ENCODE peak calls at places on chromosomes 11 and 22, in four cellular contexts. G, Q, B and E are unnamed samples.

GRCh38 chr11:134584706-134585445 is 172.8 kb upstream of the B3GAT1 start:
- DNase-seq in G (no peak), Q (no peak), B (no peak), E (no peak)

GRCh38 chr11:62148271-62148980 is 24.6 kb downstream of the INCENP start:
- DNase-seq in B (no peak), G (no peak), Q (no peak), E (no peak)

GRCh38 chr11:44954051-44954906 is 3.6 kb upstream of the TP53I11 start:
- DNase-seq in B (no peak), G (no peak), Q (no peak), E (no peak)

GRCh38 chr22:50665738-50666137 is 6.9 kb upstream of the SHANK3 start:
- DNase-seq in G (no peak), B (no peak), Q (no peak), E (no peak)

GRCh38 chr11:62770778-62771143 is 435 bp upstream of the TAF6L start:
- DNase-seq in B (peak), G (no peak), Q (no peak), E (no peak)

GRCh38 chr22:20187777-20188566 is 37.1 kb upstream of the CCDC188 start:
- DNase-seq in B (no peak), Q (no peak), G (no peak), E (no peak)

GRCh38 chr22:37932821-37933578 is 20.4 kb downstream of the C22orf23 start:
- DNase-seq in Q (no peak), B (no peak), G (no peak), E (no peak)

GRCh38 chr11:7306900-7307299 is 55.2 kb downstream of the SYT9 start:
- DNase-seq in G (no peak), Q (no peak), B (no peak), E (no peak)

GRCh38 chr11:2787816-2788750 is 88.3 kb upstream of the KCNQ1OT1 start:
- DNase-seq in B (peak), G (no peak), Q (no peak), E (no peak)

GRCh38 chr11:23555085-23555484 is 694.8 kb upstream of the CCDC179 start:
- DNase-seq in Q (no peak), G (no peak), B (no peak), E (no peak)

GRCh38 chr11:76947190-76947589 is 86.5 kb downstream of the ACER3 start:
- DNase-seq in B (no peak), G (no peak), Q (no peak), E (no peak)

GRCh38 chr11:87081358-87081757 is 43.6 kb downstream of the TMEM135 start:
- DNase-seq in Q (no peak), B (no peak), G (peak), E (peak)

GRCh38 chr11:63622318-63622717 is 8.1 kb upstream of the PLAAT3 start:
- DNase-seq in G (no peak), Q (no peak), B (no peak), E (no peak)

GRCh38 chr11:100776212-100776896 is 89.3 kb downstream of the ARHGAP42 start:
- DNase-seq in Q (no peak), G (no peak), B (no peak), E (no peak)

GRCh38 chr11:126636911-126637799 is 281.7 kb downstream of the ST3GAL4 start:
- DNase-seq in Q (no peak), G (no peak), B (no peak), E (no peak)

GRCh38 chr22:27299181-27300085 is 502.1 kb downstream of the MN1 start:
- DNase-seq in Q (no peak), G (no peak), B (peak), E (no peak)

GRCh38 chr11:10155793-10156490 is 138.1 kb downstream of the SBF2 start:
- DNase-seq in G (no peak), B (no peak), Q (no peak), E (no peak)

GRCh38 chr11:121032546-121032945 is 8.6 kb downstream of the TBCEL start:
- DNase-seq in B (no peak), G (no peak), Q (no peak), E (no peak)

GRCh38 chr11:30938801-30939200 is 352.6 kb upstream of the MPPED2 start:
- DNase-seq in Q (no peak), B (no peak), G (no peak), E (no peak)

GRCh38 chr11:279966-280761 is 2.0 kb downstream of the NLRP6 start:
- DNase-seq in G (no peak), Q (peak), B (no peak), E (peak)

GRCh38 chr11:11311169-11311568 is 41.9 kb downstream of the CSNK2A3 start:
- DNase-seq in B (no peak), Q (peak), G (peak), E (no peak)

GRCh38 chr22:47188337-47189055 is 426.0 kb downstream of the TBC1D22A start:
- DNase-seq in B (no peak), G (no peak), Q (no peak), E (no peak)

GRCh38 chr11:65121447-65121864 is 478 bp downstream of the FAU start:
- DNase-seq in Q (no peak), G (no peak), B (peak), E (no peak)

GRCh38 chr11:64355078-64355940 is 3.7 kb upstream of the RPS6KA4 start:
- DNase-seq in Q (peak), B (peak), G (no peak), E (peak)

GRCh38 chr11:69215216-69215615 is 59.5 kb downstream of the SMIM38 start:
- DNase-seq in G (no peak), Q (no peak), B (no peak), E (no peak)

GRCh38 chr11:36507824-36508489 is 2.1 kb downstream of the TRAF6 start:
- DNase-seq in B (no peak), G (no peak), Q (no peak), E (no peak)

GRCh38 chr11:64763804-64764611 is 4.2 kb upstream of the PYGM start:
- DNase-seq in B (no peak), Q (no peak), G (no peak), E (no peak)

GRCh38 chr22:29306830-29307657 is 594 bp downstream of the GAS2L1 start:
- DNase-seq in G (no peak), B (peak), Q (no peak), E (peak)

GRCh38 chr11:19628018-19628417 is 84.6 kb upstream of the NAV2 start:
- DNase-seq in G (no peak), Q (no peak), B (no peak), E (no peak)

DNA sequence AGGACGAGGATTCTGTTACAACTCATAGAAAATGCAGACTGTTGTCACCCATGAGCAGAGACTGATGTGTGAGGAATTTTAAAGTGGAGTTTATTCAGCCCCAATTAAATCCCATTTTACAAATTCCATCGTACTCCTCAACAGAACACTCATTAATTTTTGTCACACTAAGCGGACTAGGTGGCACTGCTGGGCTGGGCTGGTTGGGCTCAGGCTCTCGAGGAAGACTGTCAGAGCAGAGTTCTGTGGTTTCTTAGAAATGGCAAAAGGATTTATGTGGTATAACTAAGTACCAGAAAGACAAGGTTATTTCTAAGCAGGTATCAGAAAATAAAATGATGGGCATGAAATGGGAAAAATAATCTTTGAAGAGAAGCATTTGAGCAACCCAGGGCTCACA is 102.5 kb upstream of the SPON1 start:
- DNase-seq in B (no peak), G (no peak), Q (no peak), E (no peak)
- TF ChIP-seq SPI1 in B (no peak), G (no peak), Q (no peak), E (no peak)

GRCh38 chr11:111936045-111936400 is 1.1 kb upstream of the DIXDC1 start:
- DNase-seq in Q (no peak), B (no peak), G (no peak), E (no peak)

GRCh38 chr11:111937461-111937769 is 272 bp downstream of the DIXDC1 start:
- DNase-seq in B (no peak), Q (no peak), G (no peak), E (no peak)

GRCh38 chr11:111934301-111934700 is 2.8 kb upstream of the DIXDC1 start:
- DNase-seq in G (no peak), Q (no peak), B (no peak), E (no peak)

GRCh38 chr11:111933872-111934271 is 3.3 kb upstream of the DIXDC1 start:
- DNase-seq in G (no peak), Q (no peak), B (no peak), E (no peak)

DNA sequence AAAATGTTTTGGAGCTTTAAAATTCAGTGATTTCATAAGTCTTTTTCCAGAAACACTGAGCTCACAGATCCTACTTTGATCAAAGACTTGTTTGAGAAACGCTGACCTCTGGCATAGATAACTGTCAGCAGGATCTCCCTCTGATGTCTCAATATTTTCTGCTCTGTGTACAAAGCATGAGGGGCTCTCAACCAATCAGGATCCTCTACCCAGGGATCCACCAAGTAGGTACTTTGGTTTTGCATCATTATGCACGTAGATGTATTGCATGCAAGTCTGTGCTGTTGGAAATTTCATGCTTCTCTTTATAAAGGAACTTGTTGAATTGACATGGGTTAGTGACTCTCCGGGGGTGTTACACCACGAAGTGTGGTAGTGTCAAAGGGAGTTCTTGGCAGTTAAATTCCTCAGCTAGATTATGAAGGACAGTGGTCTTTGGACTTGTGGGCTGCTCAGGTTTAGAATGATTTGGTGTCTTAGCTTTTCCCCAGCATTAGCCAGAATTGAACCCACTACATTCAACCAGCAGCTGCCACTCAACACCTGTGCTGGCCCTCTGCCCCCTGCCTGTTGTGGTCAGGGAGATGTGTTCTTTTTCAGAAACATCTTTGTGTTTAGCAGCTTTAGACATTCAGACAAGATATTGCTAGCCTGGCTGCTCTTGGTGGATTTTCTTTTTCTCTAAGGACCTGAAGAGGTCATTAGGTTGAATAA is 1.7 kb upstream of the DIXDC1 start:
- DNase-seq in G (no peak), B (no peak), Q (peak), E (no peak)
- TF ChIP-seq SPI1 in G (no peak), B (no peak), Q (no peak), E (no peak)

GRCh38 chr11:75855191-75855590 is 40.2 kb downstream of the UVRAG start:
- DNase-seq in Q (no peak), G (no peak), B (no peak), E (no peak)
- TF ChIP-seq SPI1 in Q (no peak), G (no peak), B (no peak), E (no peak)

GRCh38 chr11:92714111-92714510 is 255.3 kb upstream of the MTNR1B start:
- DNase-seq in Q (no peak), B (no peak), G (no peak), E (no peak)

GRCh38 chr11:92711913-92712312 is 257.5 kb upstream of the MTNR1B start:
- DNase-seq in B (no peak), Q (no peak), G (no peak), E (no peak)

DNA sequence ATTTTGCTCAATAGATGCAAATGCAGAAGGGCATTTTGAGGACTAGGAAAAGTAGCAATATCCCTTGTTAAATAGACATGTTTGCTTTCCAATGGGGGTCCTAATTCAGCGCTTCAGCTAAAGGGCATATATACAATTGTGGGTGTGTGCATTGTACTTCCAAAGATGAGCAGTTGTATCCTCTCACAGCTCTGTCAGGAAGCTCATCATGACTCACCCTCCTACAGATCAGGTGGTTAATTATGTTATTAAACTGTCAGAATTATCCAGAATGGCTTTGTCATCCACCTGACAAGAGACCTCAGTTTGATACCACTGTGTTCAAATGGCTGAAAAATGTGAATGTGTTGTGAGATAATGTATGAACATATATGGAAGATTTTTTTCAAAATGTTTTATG is 252.2 kb upstream of the MTNR1B start:
- DNase-seq in B (no peak), Q (no peak), G (no peak), E (no peak)
- TF ChIP-seq SPI1 in B (no peak), Q (no peak), G (no peak), E (no peak)

GRCh38 chr11:47379317-47379716 is 970 bp upstream of the SPI1 start:
- DNase-seq in G (no peak), Q (no peak), B (no peak), E (no peak)

GRCh38 chr11:47377571-47378010 is 756 bp downstream of the SPI1 start:
- DNase-seq in B (peak), Q (no peak), G (no peak), E (no peak)

GRCh38 chr11:47376543-47377371 is 1.6 kb downstream of the SPI1 start:
- DNase-seq in Q (no peak), B (peak), G (no peak), E (no peak)

GRCh38 chr11:47378836-47379170 is 456 bp upstream of the SPI1 start:
- DNase-seq in B (no peak), Q (no peak), G (no peak), E (no peak)

GRCh38 chr11:47378011-47378835 is at the start of gene SPI1:
- DNase-seq in G (peak), B (peak), Q (no peak), E (peak)
- TF ChIP-seq SPI1 in G (peak), B (peak), Q (peak), E (peak)

GRCh38 chr22:39805117-39805516 is 88.4 kb downstream of the ENTHD1 start:
- DNase-seq in B (no peak), G (no peak), Q (no peak), E (no peak)

GRCh38 chr22:39802682-39803081 is 90.9 kb downstream of the ENTHD1 start:
- DNase-seq in G (no peak), B (no peak), Q (no peak), E (no peak)

GRCh38 chr22:39809772-39810557 is 83.6 kb downstream of the ENTHD1 start:
- DNase-seq in B (no peak), Q (no peak), G (no peak), E (no peak)

GRCh38 chr22:39808087-39808486 is 85.5 kb downstream of the ENTHD1 start:
- DNase-seq in Q (no peak), B (peak), G (no peak), E (no peak)
- TF ChIP-seq SPI1 in Q (no peak), B (no peak), G (no peak), E (no peak)

DNA sequence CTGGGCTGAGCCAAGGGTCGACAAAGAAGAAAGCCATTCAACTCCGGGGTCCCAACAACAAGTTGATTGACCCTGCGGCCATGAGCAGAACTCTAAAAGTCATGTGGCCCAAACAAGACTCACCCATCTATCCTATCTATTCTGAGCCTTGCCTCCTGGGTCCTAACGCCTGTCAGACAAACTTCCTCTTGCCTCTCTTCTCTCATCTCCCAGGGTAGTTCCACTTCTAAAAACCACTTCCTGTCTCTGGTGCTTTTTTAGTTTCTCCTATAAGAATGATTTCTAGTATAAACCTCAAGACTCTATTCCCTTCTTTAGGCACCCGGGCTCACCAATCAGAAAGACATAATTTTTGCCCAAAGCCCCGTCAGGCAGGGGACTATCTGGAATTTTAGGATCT is 530.2 kb downstream of the DLG2 start:
- DNase-seq in Q (no peak), B (no peak), G (no peak), E (no peak)
- TF ChIP-seq SPI1 in Q (peak), B (no peak), G (no peak), E (no peak)

DNA sequence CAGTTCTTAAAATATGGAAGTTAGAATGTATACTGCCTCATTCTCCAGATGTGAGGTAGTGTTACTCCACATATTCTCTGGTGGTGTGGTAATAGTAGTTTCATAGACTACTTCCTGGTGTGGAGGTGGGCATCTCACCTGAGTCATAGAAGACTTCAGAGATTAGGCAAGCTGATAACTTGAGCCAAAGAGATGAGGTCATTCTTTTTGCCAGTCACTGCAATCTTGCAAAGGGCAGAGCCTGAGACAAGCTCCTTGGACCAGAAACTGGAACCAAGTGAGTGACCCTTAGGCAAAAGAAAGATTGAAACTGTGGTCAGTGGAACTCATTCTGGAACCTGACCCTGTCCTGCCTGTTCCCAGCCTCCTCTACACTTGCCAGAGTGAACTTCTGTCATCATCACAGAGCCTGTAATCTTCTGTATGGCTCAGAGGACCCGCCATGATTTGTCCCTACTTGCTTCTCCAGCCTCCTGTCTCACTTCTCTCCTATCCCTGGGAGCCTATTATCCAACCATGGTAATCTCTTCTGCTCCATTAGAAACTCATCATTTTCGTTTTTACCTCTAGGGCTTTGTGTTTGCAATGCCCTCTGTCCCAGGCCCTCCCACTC is 10.6 kb upstream of the CCDC83 start:
- DNase-seq in B (no peak), G (no peak), Q (no peak), E (no peak)
- TF ChIP-seq SPI1 in B (no peak), G (no peak), Q (no peak), E (no peak)

DNA sequence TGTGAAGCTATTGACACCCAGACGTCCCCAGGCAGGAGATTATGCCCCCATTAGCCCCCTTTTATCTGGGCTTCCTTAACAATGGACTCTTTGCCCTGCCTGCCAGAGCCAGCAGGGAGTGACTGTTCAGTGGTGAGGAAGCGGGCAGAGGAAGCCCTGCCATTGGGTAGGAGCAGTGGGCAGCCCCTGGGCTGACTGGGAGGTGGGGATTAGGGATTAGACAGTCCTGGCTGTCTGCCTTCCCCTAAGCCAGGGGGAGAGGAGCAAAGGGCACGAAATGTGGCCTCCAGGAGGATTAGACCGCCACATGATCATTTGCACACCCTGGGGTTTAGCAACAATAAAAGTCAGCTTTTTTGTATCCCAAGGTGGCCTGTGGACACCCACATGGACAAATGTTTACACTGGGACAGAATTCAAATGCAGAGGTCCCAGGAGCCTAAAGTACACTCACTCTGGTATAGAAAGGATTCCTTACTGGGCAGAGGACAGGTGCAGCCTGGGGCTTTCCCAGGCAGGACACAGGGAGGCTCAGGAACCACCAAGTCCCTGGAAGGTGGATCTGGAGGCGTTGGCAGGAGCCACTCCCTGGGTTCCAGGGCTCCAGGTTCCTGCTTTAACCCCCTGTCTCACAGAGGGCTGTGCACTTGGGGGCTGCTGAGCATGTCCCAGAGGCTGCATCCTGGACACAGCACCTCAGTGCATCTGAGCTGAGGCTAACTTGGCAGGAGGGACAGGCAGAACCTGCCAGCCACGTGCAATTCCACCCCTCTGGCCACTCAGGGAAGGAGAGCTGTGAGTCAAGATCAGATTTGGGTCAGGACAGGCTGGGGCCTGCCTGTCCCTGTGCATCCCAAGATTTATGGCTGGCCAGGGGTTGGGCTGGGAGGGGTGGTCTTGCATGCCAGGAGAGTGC is 2.1 kb downstream of the PNPLA3 start:
- DNase-seq in G (no peak), Q (no peak), B (no peak), E (no peak)
- TF ChIP-seq SPI1 in G (no peak), Q (no peak), B (no peak), E (no peak)